ENCODE peak calls at places on chromosome 9, in five cellular contexts. B, W, P, N and L are unnamed samples.

GRCh38 chr9:124698265-124698664 is 72.8 kb downstream of the NR6A1 start:
- DNase-seq in P (no peak), B (no peak), N (peak; percentile 40), W (peak; percentile 6), L (no peak)

GRCh38 chr9:37407468-37407867 is 15.0 kb upstream of the GRHPR start:
- DNase-seq in N (no peak), B (no peak), P (peak; percentile 22), W (no peak), L (peak; percentile 63)

GRCh38 chr9:14027114-14027812 is 286.7 kb downstream of the NFIB start:
- DNase-seq in B (no peak), P (no peak), W (no peak), N (no peak), L (no peak)

GRCh38 chr9:91865041-91865440 is 85.0 kb downstream of the ROR2 start:
- DNase-seq in B (no peak), N (no peak), W (no peak), P (no peak), L (no peak)

GRCh38 chr9:69171049-69171448 is 3.0 kb upstream of the TJP2 start:
- DNase-seq in B (no peak), P (no peak), N (peak; percentile 71), W (no peak), L (no peak)

GRCh38 chr9:37917315-37917731 is 13.4 kb upstream of the SLC25A51 start:
- DNase-seq in B (no peak), W (no peak), N (no peak), P (no peak), L (no peak)

GRCh38 chr9:30579810-30580209 is 1804.6 kb upstream of the ACO1 start:
- DNase-seq in N (no peak), P (no peak), B (no peak), W (no peak), L (no peak)

GRCh38 chr9:108677776-108678175 is 178.0 kb downstream of the ACTL7B start:
- DNase-seq in B (no peak), W (no peak), P (no peak), N (no peak), L (no peak)

GRCh38 chr9:112378441-112379176 is 1.3 kb upstream of the HSDL2 start:
- DNase-seq in P (no peak), W (no peak), B (peak; percentile 10), N (no peak), L (no peak)

GRCh38 chr9:35726876-35727438 is 5.0 kb downstream of the TLN1 start:
- DNase-seq in P (peak; percentile 35), N (no peak), W (no peak), B (no peak), L (peak; percentile 49)

GRCh38 chr9:70491798-70492736 is 77.6 kb upstream of the KLF9 start:
- DNase-seq in W (no peak), B (no peak), N (no peak), P (no peak), L (no peak)

GRCh38 chr9:126366366-126367011 is 39.9 kb downstream of the MVB12B start:
- DNase-seq in B (no peak), N (no peak), P (no peak), W (no peak), L (no peak)

GRCh38 chr9:29850664-29851063 is 2277.4 kb upstream of the C9orf72 start:
- DNase-seq in N (no peak), B (no peak), P (peak; percentile 1), W (no peak), L (peak; percentile 37)

GRCh38 chr9:35859310-35859994 is 10.7 kb downstream of the OR13J1 start:
- DNase-seq in N (no peak), P (no peak), W (peak; percentile 51), B (no peak), L (peak; percentile 59)

GRCh38 chr9:3205421-3206095 is 320.2 kb downstream of the RFX3 start:
- DNase-seq in N (no peak), B (no peak), W (no peak), P (no peak), L (no peak)

GRCh38 chr9:128215491-128216404 is 12.6 kb downstream of the DNM1 start:
- DNase-seq in W (peak; percentile 60), P (peak; percentile 36), B (no peak), N (peak; percentile 71), L (no peak)

GRCh38 chr9:133521122-133522072 is 3.4 kb downstream of the MYMK start:
- DNase-seq in P (peak; percentile 49), B (no peak), W (no peak), N (no peak), L (no peak)

GRCh38 chr9:76592105-76593010 is 133.4 kb downstream of the GCNT1 start:
- DNase-seq in W (no peak), B (peak; percentile 13), N (no peak), P (no peak), L (no peak)

GRCh38 chr9:130579738-130580463 is 524 bp downstream of the FUBP3 start:
- DNase-seq in W (no peak), N (no peak), P (no peak), B (no peak), L (no peak)

GRCh38 chr9:6759114-6759977 is 1.6 kb downstream of the KDM4C start:
- DNase-seq in P (peak; percentile 32), B (no peak), N (no peak), W (peak; percentile 15), L (no peak)

GRCh38 chr9:19028835-19029451 is 4.1 kb downstream of the SAXO1 start:
- DNase-seq in N (peak; percentile 59), B (no peak), W (peak; percentile 81), P (peak; percentile 54), L (peak; percentile 70)

GRCh38 chr9:89048611-89049010 is 57.3 kb downstream of the S1PR3 start:
- DNase-seq in B (peak; percentile 5), N (peak; percentile 11), P (no peak), W (no peak), L (no peak)

GRCh38 chr9:83649080-83649479 is 26.1 kb downstream of the IDNK start:
- DNase-seq in B (peak; percentile 46), W (peak; percentile 77), N (peak; percentile 72), P (peak; percentile 51), L (peak; percentile 13)

DNA sequence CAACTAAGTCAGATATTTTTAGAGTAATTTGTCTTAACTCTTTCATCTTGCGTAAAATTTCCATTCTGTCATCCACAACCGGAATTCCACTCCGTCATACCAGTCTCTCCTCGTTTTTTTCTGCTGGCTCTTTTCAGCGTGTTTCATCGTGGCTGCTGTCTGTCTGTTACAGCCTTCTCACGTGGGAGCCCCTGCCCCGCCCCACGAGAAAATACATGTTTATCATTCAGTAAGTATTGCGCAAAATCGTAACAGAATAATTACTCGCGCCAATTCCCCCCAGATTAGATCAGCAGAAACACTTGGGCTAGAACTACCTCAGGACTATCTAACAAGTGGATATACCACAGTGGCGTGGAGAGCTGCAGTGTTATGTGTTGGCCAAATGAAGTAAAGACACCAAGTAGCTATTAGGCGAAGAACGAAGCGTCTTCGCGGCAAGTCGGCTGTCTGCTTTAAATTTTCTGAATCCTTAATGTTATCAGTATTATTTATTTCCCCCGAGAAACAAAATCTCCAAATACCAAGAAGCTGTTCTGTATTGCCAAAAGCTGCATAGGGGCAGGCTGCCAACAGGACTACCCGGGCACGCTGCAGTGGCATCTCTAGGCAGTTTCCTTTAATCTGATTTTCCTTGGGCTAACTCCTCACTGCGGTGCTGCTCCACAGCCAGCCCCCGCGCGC is 566 bp upstream of the FOCAD start:
- DNase-seq in B (no peak), N (peak; percentile 16), W (peak; percentile 45), P (peak; percentile 25), L (peak; percentile 42)
- TF ChIP-seq JUND in B (no peak), N (no peak), W (no peak), P (no peak), L (no peak)

GRCh38 chr9:95511952-95512750 is 4.6 kb downstream of the PTCH1 start:
- DNase-seq in W (peak; percentile 40), P (no peak), N (peak; percentile 47), B (peak; percentile 81), L (no peak)

GRCh38 chr9:95512751-95513120 is 4.0 kb downstream of the PTCH1 start:
- DNase-seq in W (no peak), P (no peak), N (no peak), B (no peak), L (no peak)

GRCh38 chr9:95509851-95510529 is 6.8 kb downstream of the PTCH1 start:
- DNase-seq in N (no peak), B (no peak), P (no peak), W (no peak), L (no peak)

GRCh38 chr9:95510610-95511231 is 6.0 kb downstream of the PTCH1 start:
- DNase-seq in B (peak; percentile 75), N (peak; percentile 87), P (peak; percentile 85), W (peak; percentile 91), L (peak; percentile 62)

GRCh38 chr9:95511232-95511951 is 5.4 kb downstream of the PTCH1 start:
- DNase-seq in W (no peak), B (no peak), N (no peak), P (peak; percentile 48), L (peak; percentile 69)
- TF ChIP-seq JUND in W (no peak), B (no peak), N (no peak), P (no peak), L (no peak)

DNA sequence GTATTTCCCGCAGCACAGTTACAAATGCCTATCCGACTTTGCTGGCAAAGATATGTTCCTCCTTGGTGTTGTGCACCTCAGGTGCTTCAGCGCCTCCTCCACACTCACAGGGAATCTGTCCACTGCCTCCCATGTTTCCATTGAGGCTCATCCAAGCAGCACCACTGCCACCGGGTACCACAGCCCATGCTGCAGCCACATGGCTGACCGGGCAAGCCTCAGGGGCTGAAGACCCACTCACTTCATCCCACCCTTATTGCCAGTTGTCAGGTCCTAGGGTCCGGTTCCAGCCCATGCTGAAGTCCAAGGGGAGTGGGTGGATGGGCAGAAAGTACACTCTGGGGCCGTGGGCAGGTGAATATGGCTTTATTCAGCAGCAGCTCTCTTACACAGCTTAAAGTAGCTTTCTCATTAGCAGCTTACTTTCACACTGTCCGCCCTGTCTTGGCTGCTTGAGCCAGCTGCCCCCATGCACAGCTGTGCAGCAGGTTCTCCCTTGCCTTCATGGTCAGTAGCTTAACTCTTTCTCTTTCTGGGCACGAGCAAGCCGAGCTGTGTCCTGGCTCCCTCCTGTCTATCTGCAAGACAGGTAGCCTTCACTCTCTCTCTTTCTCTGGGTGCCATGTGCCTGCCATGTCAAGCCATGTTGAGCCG is 1052.3 kb downstream of the PTPRD start:
- DNase-seq in P (no peak), B (no peak), W (no peak), N (no peak), L (no peak)
- TF ChIP-seq JUND in P (no peak), B (no peak), W (no peak), N (no peak), L (no peak)

GRCh38 chr9:135359764-135360163 is 119.8 kb upstream of the PPP1R26 start:
- DNase-seq in W (no peak), B (no peak), N (no peak), P (no peak), L (no peak)
- TF ChIP-seq JUND in W (no peak), B (no peak), N (no peak), P (no peak), L (no peak)

GRCh38 chr9:93170571-93170970 is 13.4 kb upstream of the WNK2 start:
- DNase-seq in B (no peak), W (no peak), N (no peak), P (no peak), L (no peak)
- TF ChIP-seq JUND in B (no peak), W (no peak), N (no peak), P (no peak), L (no peak)

GRCh38 chr9:81182421-81182820 is 506.9 kb downstream of the TLE1 start:
- DNase-seq in N (no peak), W (no peak), P (no peak), B (no peak), L (no peak)
- TF ChIP-seq JUND in N (no peak), W (no peak), P (no peak), B (no peak), L (no peak)